ENCODE peak calls at places on chromosomes 4 and X, in nine cellular contexts. Y is dermis blood vessel endothelial cell; Z is HL-60; Q is T-helper 9 cell; J is dorsolateral prefrontal cortex; T is mucosa of descending colon; B is AG04450; W is activated CD4-positive, alpha-beta T cell treated with anti-CD3 and anti-CD28 coated beads for 36 hours; K is brain microvascular endothelial cell. D is an unnamed sample.

GRCh38 chrX:22323541-22323940 is 50.8 kb downstream of the CBLL2 start:
- DNase-seq in Y (peak; percentile 65), Z (no peak), Q (no peak), J (no peak), T (no peak), B (peak; percentile 29), W (no peak), K (peak; percentile 52), D (no peak)

GRCh38 chrX:102765217-102765616 is 44.7 kb downstream of the GPRASP3 start:
- DNase-seq in Y (peak; percentile 93), Z (no peak), Q (no peak), J (no peak), T (no peak), B (no peak), W (no peak), K (peak; percentile 29), D (peak; percentile 32)

GRCh38 chr4:52751349-52751911 is at the start of gene ERVMER34-1:
- DNase-seq in Y (peak; percentile 48), Z (no peak), Q (no peak), J (no peak), T (peak; percentile 67), B (no peak), W (peak; percentile 16), K (peak; percentile 10), D (peak; percentile 57)

GRCh38 chrX:68252664-68253063 is 180.6 kb downstream of the OPHN1 start:
- DNase-seq in Y (peak; percentile 59), Z (no peak), Q (no peak), J (no peak), T (no peak), B (no peak), W (no peak), K (no peak), D (peak; percentile 58)

GRCh38 chrX:153516055-153516454 is 1.4 kb upstream of the ATP2B3 start:
- DNase-seq in Y (peak; percentile 30), Z (no peak), Q (no peak), J (no peak), T (no peak), B (no peak), W (no peak), K (no peak), D (no peak)

GRCh38 chrX:16826207-16826606 is 39.9 kb downstream of the TXLNG start:
- DNase-seq in Y (peak; percentile 64), Z (no peak), Q (no peak), J (no peak), T (no peak), B (no peak), W (no peak), K (no peak), D (peak; percentile 73)

GRCh38 chr4:73410916-73411730 is 7.0 kb downstream of the ALB start:
- DNase-seq in Y (no peak), Z (no peak), Q (no peak), J (no peak), T (no peak), B (no peak), W (no peak), K (no peak), D (no peak)

GRCh38 chrX:10502961-10503360 is 117.4 kb downstream of the MID1 start:
- DNase-seq in Y (no peak), Z (no peak), Q (no peak), J (no peak), T (no peak), B (no peak), W (no peak), K (no peak), D (no peak)

GRCh38 chrX:72026341-72027023 is 105.2 kb downstream of the RTL5 start:
- DNase-seq in Y (peak; percentile 20), Z (no peak), Q (no peak), J (no peak), T (no peak), B (no peak), W (peak; percentile 27), K (no peak), D (no peak)

GRCh38 chr4:26150948-26151347 is 169.9 kb upstream of the RBPJ start:
- DNase-seq in Y (no peak), Z (no peak), Q (no peak), J (no peak), T (no peak), B (no peak), W (peak; percentile 70), K (no peak), D (no peak)

GRCh38 chrX:123878177-123878576 is 18.3 kb downstream of the XIAP start:
- DNase-seq in Y (peak; percentile 39), Z (no peak), Q (no peak), J (no peak), T (no peak), B (no peak), W (no peak), K (no peak), D (peak; percentile 47)

GRCh38 chr4:139838811-139839210 is 173.2 kb downstream of the MGST2 start:
- DNase-seq in Y (no peak), Z (no peak), Q (no peak), J (no peak), T (no peak), B (no peak), W (no peak), K (no peak), D (no peak)

GRCh38 chr4:53929955-53930798 is 134.2 kb downstream of the CHIC2 start:
- DNase-seq in Y (peak; percentile 94), Z (no peak), Q (peak; percentile 21), J (peak; percentile 80), T (no peak), B (peak; percentile 69), W (peak; percentile 76), K (peak; percentile 88), D (peak; percentile 89)

GRCh38 chr4:1410491-1411325 is 4.5 kb upstream of the NKX1-1 start:
- DNase-seq in Y (peak; percentile 62), Z (peak; percentile 29), Q (peak; percentile 16), J (no peak), T (peak; percentile 40), B (no peak), W (peak; percentile 76), K (peak; percentile 6), D (peak; percentile 59)

GRCh38 chr4:108651068-108651794 is 832 bp downstream of the OSTC start:
- DNase-seq in Y (peak; percentile 72), Z (peak; percentile 45), Q (no peak), J (no peak), T (no peak), B (peak; percentile 23), W (no peak), K (peak; percentile 63), D (peak; percentile 84)

GRCh38 chr4:141126769-141127168 is 6.5 kb downstream of the RNF150 start:
- DNase-seq in Y (no peak), Z (no peak), Q (no peak), J (no peak), T (no peak), B (no peak), W (no peak), K (no peak), D (no peak)

GRCh38 chr4:188781655-188782054 is 642.4 kb downstream of the TRIML1 start:
- DNase-seq in Y (peak; percentile 1), Z (no peak), Q (no peak), J (no peak), T (no peak), B (no peak), W (no peak), K (peak; percentile 27), D (no peak)

GRCh38 chr4:3399277-3400194 is 42.2 kb upstream of the HGFAC start:
- DNase-seq in Y (peak; percentile 55), Z (no peak), Q (no peak), J (no peak), T (no peak), B (no peak), W (no peak), K (peak; percentile 30), D (peak; percentile 22)